ENCODE peak calls at places on chromosomes 6 and 20, in eight cellular contexts. J is ELF-1; T is NAMALWA; G is erythroblast; X is left cardiac atrium; W is activated effector memory CD4-positive, alpha-beta T cell treated with Interleukin-2 at 50 U/mL for 16 hours; R is T-cell; B is ELR. Z is an unnamed sample.

GRCh38 chr6:109687271-109687721 is 3.7 kb downstream of the AK9 start:
- DNase-seq in J (no peak), T (no peak), G (peak), X (peak), W (no peak), R (no peak), B (peak), Z (no peak)

GRCh38 chr6:120411394-120411793 is 922.9 kb downstream of the TBC1D32 start:
- DNase-seq in J (no peak), T (no peak), G (no peak), X (no peak), W (no peak), R (no peak), B (no peak), Z (no peak)

GRCh38 chr6:38612386-38612965 is 27.3 kb downstream of the BTBD9 start:
- DNase-seq in J (no peak), T (no peak), G (no peak), X (no peak), W (no peak), R (no peak), B (peak), Z (no peak)

GRCh38 chr6:166567107-166567506 is 19.4 kb downstream of the RAMACL start:
- DNase-seq in J (no peak), T (no peak), G (no peak), X (no peak), W (no peak), R (no peak), B (peak), Z (no peak)

GRCh38 chr6:167589615-167589940 is 237.1 kb upstream of the AFDN start:
- DNase-seq in J (no peak), T (no peak), G (no peak), X (no peak), W (no peak), R (no peak), B (no peak), Z (no peak)

GRCh38 chr20:44642203-44643153 is 9.0 kb downstream of the ADA start:
- DNase-seq in J (peak), T (peak), G (peak), X (peak), W (no peak), R (no peak), B (peak), Z (peak)

GRCh38 chr20:51372176-51372803 is 170.2 kb downstream of the NFATC2 start:
- DNase-seq in J (peak), T (peak), G (peak), X (peak), W (peak), R (peak), B (peak), Z (peak)

GRCh38 chr6:99618649-99619408 is 12.2 kb downstream of the PRDM13 start:
- DNase-seq in J (peak), T (no peak), G (peak), X (no peak), W (no peak), R (no peak), B (no peak), Z (no peak)

GRCh38 chr20:39338977-39339376 is 376.8 kb downstream of the DHX35 start:
- DNase-seq in J (no peak), T (peak), G (no peak), X (peak), W (no peak), R (no peak), B (no peak), Z (no peak)

GRCh38 chr6:20168668-20169633 is 43.3 kb downstream of the MBOAT1 start:
- DNase-seq in J (no peak), T (no peak), G (peak), X (no peak), W (no peak), R (no peak), B (no peak), Z (no peak)

GRCh38 chr6:44039839-44040350 is 87.4 kb downstream of the MRPL14 start:
- DNase-seq in J (no peak), T (no peak), G (no peak), X (no peak), W (no peak), R (no peak), B (no peak), Z (peak)

GRCh38 chr20:35541783-35542662 is at the start of gene ERGIC3:
- DNase-seq in J (peak), T (peak), G (peak), X (peak), W (peak), R (peak), B (peak), Z (peak)

GRCh38 chr6:10511477-10511876 is 9.7 kb upstream of the GCNT2 start:
- DNase-seq in J (no peak), T (no peak), G (no peak), X (no peak), W (no peak), R (no peak), B (peak), Z (no peak)

GRCh38 chr20:36399147-36399968 is 93.2 kb downstream of the DLGAP4 start:
- DNase-seq in J (peak), T (peak), G (peak), X (no peak), W (peak), R (peak), B (peak), Z (peak)

GRCh38 chr20:17748279-17748678 is 48.5 kb downstream of the BANF2 start:
- DNase-seq in J (no peak), T (no peak), G (no peak), X (no peak), W (no peak), R (no peak), B (no peak), Z (no peak)

GRCh38 chr6:105331927-105332326 is 71.0 kb downstream of the PREP start:
- DNase-seq in J (no peak), T (no peak), G (no peak), X (no peak), W (no peak), R (no peak), B (no peak), Z (no peak)

GRCh38 chr6:154343473-154344308 is 12.9 kb downstream of the IPCEF1 start:
- DNase-seq in J (peak), T (peak), G (peak), X (no peak), W (no peak), R (no peak), B (peak), Z (no peak)

GRCh38 chr20:34309691-34310090 is 6.5 kb upstream of the AHCY start:
- DNase-seq in J (no peak), T (no peak), G (no peak), X (no peak), W (no peak), R (no peak), B (no peak), Z (no peak)

Z was measured in activated naive CD8-positive, alpha-beta T cell treated with anti-CD3 and anti-CD28 coated beads, Interleukin-2, amount 10 ng/mL, durations not matched to agents 7 days and 5 days.